ENCODE peak calls at places on chromosomes 1 and 21, in four cellular contexts. R is aorta; W is CD8-positive, alpha-beta T cell; Z is hepatocyte. T is an unnamed sample.

GRCh38 chr1:39115271-39116110 is 89.0 kb upstream of the MACF1 start:
- DNase-seq in R (no peak), W (no peak), Z (no peak), T (no peak)

GRCh38 chr1:153577624-153578051 is 12.0 kb upstream of the S100A2 start:
- DNase-seq in R (no peak), W (no peak), Z (no peak), T (no peak)

GRCh38 chr1:226734611-226735153 is 4.4 kb downstream of the ITPKB start:
- DNase-seq in R (no peak), W (no peak), Z (no peak), T (no peak)

GRCh38 chr1:218874313-218874712 is 299.4 kb upstream of the LYPLAL1 start:
- DNase-seq in R (no peak), W (no peak), Z (no peak), T (no peak)

GRCh38 chr1:2277741-2278488 is 49.8 kb downstream of the SKI start:
- DNase-seq in R (no peak), W (no peak), Z (no peak), T (no peak)

GRCh38 chr1:220789532-220790147 is 2.9 kb downstream of the MTARC1 start:
- DNase-seq in R (no peak), W (no peak), Z (no peak), T (no peak)

GRCh38 chr1:38600905-38601304 is 258.7 kb downstream of the RRAGC start:
- DNase-seq in R (no peak), W (no peak), Z (no peak), T (no peak)

GRCh38 chr21:34807146-34807880 is 138.5 kb downstream of the CLIC6 start:
- DNase-seq in R (peak; percentile 67), W (peak; percentile 54), Z (peak; percentile 58), T (peak; percentile 58)

GRCh38 chr1:152870831-152871730 is 7.0 kb upstream of the SMCP start:
- DNase-seq in R (no peak), W (no peak), Z (no peak), T (no peak)

GRCh38 chr1:65177457-65177856 is 29.5 kb downstream of the AK4 start:
- DNase-seq in R (no peak), W (no peak), Z (no peak), T (no peak)

GRCh38 chr1:201220388-201220715 is 29.7 kb downstream of the IGFN1 start:
- DNase-seq in R (no peak), W (no peak), Z (no peak), T (no peak)

GRCh38 chr1:201223852-201224670 is 33.4 kb downstream of the IGFN1 start:
- DNase-seq in R (no peak), W (no peak), Z (no peak), T (no peak)

GRCh38 chr1:201221201-201221846 is 30.7 kb downstream of the IGFN1 start:
- DNase-seq in R (no peak), W (no peak), Z (no peak), T (no peak)

GRCh38 chr1:201219481-201220387 is 29.1 kb downstream of the IGFN1 start:
- DNase-seq in R (no peak), W (no peak), Z (no peak), T (no peak)

DNA sequence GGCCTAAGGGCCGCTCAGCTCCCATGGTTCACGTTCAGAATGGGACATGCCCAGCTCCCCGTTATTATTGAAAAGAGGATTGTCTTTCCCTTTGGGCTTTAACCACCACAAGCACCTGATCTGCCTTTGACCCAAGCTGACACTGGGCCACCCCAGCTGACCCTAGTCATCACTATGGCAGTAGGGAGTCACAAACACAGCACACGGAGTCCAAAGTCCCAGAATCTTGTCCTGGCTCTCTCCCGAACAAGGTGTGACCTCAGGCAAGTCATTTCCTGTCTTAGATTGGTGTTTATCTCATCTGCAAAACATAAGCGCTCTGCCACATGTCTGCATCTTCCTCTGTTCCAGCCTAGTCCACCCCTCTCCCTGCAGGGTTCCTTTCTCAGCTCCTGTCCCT is 31.5 kb downstream of the IGFN1 start:
- DNase-seq in R (no peak), W (no peak), Z (no peak), T (peak; percentile 78)
- H3K4me3 ChIP-seq in R (no peak overlapping the region), W (no peak overlapping the region), Z (no peak overlapping the region), T (no peak overlapping the region)

DNA sequence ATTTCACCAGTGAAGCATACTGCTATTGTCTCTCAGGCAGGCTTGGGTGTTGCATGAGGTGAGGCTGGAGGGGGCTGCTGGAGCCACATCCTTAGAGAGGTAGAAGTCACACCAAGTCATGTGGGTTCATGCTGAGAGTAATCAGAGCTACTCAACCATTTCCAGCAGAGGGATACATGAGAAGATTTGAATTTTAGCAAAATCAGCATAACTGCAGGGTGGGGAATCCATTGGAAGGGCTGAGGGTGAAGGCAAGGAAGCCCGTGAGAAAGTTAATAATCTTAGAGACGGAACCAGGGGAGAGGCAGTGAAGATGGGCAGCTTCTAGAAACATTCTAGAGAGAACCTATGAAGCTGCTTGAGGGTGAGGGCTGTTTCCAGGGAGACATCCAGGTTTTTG is 359.6 kb downstream of the DSCAM start:
- DNase-seq in R (no peak), W (no peak), Z (no peak), T (no peak)
- H3K4me3 ChIP-seq in R (no peak overlapping the region), W (no peak overlapping the region), Z (no peak overlapping the region), T (no peak overlapping the region)

DNA sequence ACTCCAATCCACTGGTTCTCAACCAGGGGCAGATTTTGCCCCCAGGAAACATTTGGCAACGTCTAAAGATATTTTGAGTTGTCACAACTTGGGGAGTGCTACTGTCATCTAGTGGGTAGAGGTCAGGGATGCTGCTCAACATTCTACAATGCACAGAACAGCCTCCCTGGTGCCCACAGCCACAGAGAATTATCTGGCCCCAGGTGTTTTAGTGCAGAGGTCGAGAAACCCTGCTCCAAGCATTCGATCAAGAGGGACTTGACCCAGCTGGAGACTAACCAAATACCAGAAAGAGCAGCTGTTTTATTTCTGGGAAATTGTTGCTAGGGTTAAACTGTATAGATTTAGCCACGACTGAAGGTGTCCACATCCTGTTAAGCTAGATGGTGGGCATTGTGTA is 19.2 kb downstream of the CD247 start:
- DNase-seq in R (no peak), W (peak; percentile 2), Z (no peak), T (no peak)
- H3K4me3 ChIP-seq in R (no peak overlapping the region), W (no peak overlapping the region), Z (no peak overlapping the region), T (no peak overlapping the region)

GRCh38 chr1:169588112-169588511 is 1.8 kb upstream of the F5 start:
- DNase-seq in R (no peak), W (no peak), Z (no peak), T (no peak)

GRCh38 chr1:169585184-169585583 is 1.1 kb downstream of the F5 start:
- DNase-seq in R (no peak), W (no peak), Z (no peak), T (no peak)

GRCh38 chr1:169584483-169585144 is 1.7 kb downstream of the F5 start:
- DNase-seq in R (no peak), W (no peak), Z (no peak), T (no peak)

GRCh38 chr1:169586067-169586394 is 250 bp downstream of the F5 start:
- DNase-seq in R (no peak), W (no peak), Z (no peak), T (no peak)

GRCh38 chr1:169586395-169587255 is at the start of gene F5:
- DNase-seq in R (peak; percentile 76), W (peak; percentile 71), Z (peak; percentile 84), T (peak; percentile 53)
- H3K4me3 ChIP-seq in R (no peak within 1 kb of the TSS), W (peak within 1 kb of the TSS; percentile 32), Z (no peak within 1 kb of the TSS), T (peak within 1 kb of the TSS; percentile 26)

GRCh38 chr1:9239622-9240401 is 5.2 kb downstream of the H6PD start:
- DNase-seq in R (peak; percentile 79), W (peak; percentile 41), Z (peak; percentile 48), T (peak; percentile 85)
- H3K4me3 ChIP-seq in R (no peak overlapping the region), W (peak overlapping the region; percentile 12), Z (no peak overlapping the region), T (no peak overlapping the region)

DNA sequence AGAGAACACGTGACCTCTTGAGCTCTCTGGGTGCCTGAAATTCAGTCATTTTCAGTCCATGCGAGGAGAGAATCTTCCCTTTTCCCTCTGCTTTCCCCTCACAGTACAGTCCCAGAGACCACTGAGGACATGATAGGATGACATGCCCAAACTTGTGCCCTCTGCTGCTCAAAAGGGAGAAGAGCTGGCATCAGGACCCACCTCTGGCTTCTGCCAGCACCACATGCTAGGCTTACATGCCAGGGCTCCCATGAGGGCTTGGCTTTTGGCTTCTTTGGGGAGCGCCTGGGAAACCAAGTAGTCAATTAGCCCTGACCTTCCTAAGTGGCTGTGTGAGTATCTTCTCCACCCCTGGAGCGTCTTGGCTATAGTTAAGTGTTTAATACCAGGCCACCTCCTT is 13.8 kb upstream of the KCNQ4 start:
- DNase-seq in R (no peak), W (no peak), Z (no peak), T (peak; percentile 35)
- H3K4me3 ChIP-seq in R (no peak overlapping the region), W (no peak overlapping the region), Z (no peak overlapping the region), T (no peak overlapping the region)

GRCh38 chr1:228100822-228101613 is 2.1 kb downstream of the C1orf35 start:
- DNase-seq in R (no peak), W (no peak), Z (no peak), T (no peak)
- H3K4me3 ChIP-seq in R (no peak overlapping the region), W (no peak overlapping the region), Z (no peak overlapping the region), T (no peak overlapping the region)

GRCh38 chr1:178869114-178869697 is 1.7 kb downstream of the ANGPTL1 start:
- DNase-seq in R (no peak), W (no peak), Z (peak; percentile 23), T (no peak)
- H3K4me3 ChIP-seq in R (peak overlapping the region; percentile 47), W (no peak overlapping the region), Z (peak overlapping the region; percentile 7), T (peak overlapping the region; percentile 33)

T was measured in Peyer's patch.